ENCODE peak calls at places on chromosome 22, in eight cellular contexts. Z is HCT116, L is GM12878, O is SK-N-SH, C is A549, R is H1, S is HepG2, F is K562. G is an unnamed sample.

GRCh38 chr22:49235463-49236300 is 592.0 kb downstream of the BRD1 start:
- DNase-seq in Z (no peak), L (no peak), O (no peak), C (peak), R (peak), S (no peak), F (no peak), G (no peak)

GRCh38 chr22:32746715-32747114 is 54.8 kb upstream of the TIMP3 start:
- DNase-seq in Z (no peak), L (no peak), O (no peak), C (no peak), R (no peak), S (no peak), F (no peak), G (no peak)

GRCh38 chr22:49934891-49935557 is 16.6 kb downstream of the CRELD2 start:
- DNase-seq in Z (no peak), L (no peak), O (peak), C (peak), R (peak), S (no peak), F (peak), G (peak)

GRCh38 chr22:46652081-46652929 is 32.1 kb downstream of the GRAMD4 start:
- DNase-seq in Z (no peak), L (no peak), O (no peak), C (peak), R (no peak), S (peak), F (peak), G (peak)

GRCh38 chr22:41557401-41558240 is 3.2 kb upstream of the CSDC2 start:
- DNase-seq in Z (no peak), L (no peak), O (no peak), C (no peak), R (peak), S (peak), F (peak), G (peak)

GRCh38 chr22:22673628-22674027 is 29.2 kb downstream of the GGTLC2 start:
- DNase-seq in Z (no peak), L (no peak), O (no peak), C (no peak), R (no peak), S (no peak), F (no peak), G (no peak)

GRCh38 chr22:44192098-44192810 is 11.5 kb downstream of the PARVG start:
- DNase-seq in Z (peak), L (no peak), O (peak), C (peak), R (peak), S (no peak), F (peak), G (no peak)

GRCh38 chr22:35587447-35587870 is 29.7 kb downstream of the MB start:
- DNase-seq in Z (no peak), L (no peak), O (peak), C (no peak), R (no peak), S (no peak), F (no peak), G (no peak)

GRCh38 chr22:44918925-44919392 is 90.8 kb downstream of the PHF21B start:
- DNase-seq in Z (no peak), L (no peak), O (no peak), C (no peak), R (no peak), S (no peak), F (no peak), G (no peak)

GRCh38 chr22:35684270-35684700 is 33.4 kb upstream of the APOL5 start:
- DNase-seq in Z (no peak), L (no peak), O (no peak), C (peak), R (peak), S (peak), F (peak), G (peak)

GRCh38 chr22:29325356-29325755 is 9.9 kb upstream of the RASL10A start:
- DNase-seq in Z (no peak), L (no peak), O (no peak), C (no peak), R (no peak), S (no peak), F (no peak), G (no peak)

GRCh38 chr22:35620624-35621245 is 3.6 kb upstream of the MB start:
- DNase-seq in Z (no peak), L (no peak), O (peak), C (peak), R (no peak), S (no peak), F (no peak), G (peak)

GRCh38 chr22:36901411-36902142 is 11.9 kb upstream of the CSF2RB start:
- DNase-seq in Z (no peak), L (peak), O (no peak), C (no peak), R (no peak), S (no peak), F (no peak), G (no peak)

GRCh38 chr22:30516731-30517130 is 11.2 kb upstream of the SEC14L4 start:
- DNase-seq in Z (no peak), L (no peak), O (no peak), C (no peak), R (no peak), S (no peak), F (no peak), G (no peak)

GRCh38 chr22:43996170-43996980 is 27.7 kb upstream of the PARVB start:
- DNase-seq in Z (no peak), L (peak), O (no peak), C (no peak), R (no peak), S (no peak), F (no peak), G (no peak)

GRCh38 chr22:46047841-46048595 is 71.1 kb upstream of the WNT7B start:
- DNase-seq in Z (no peak), L (no peak), O (no peak), C (no peak), R (no peak), S (no peak), F (no peak), G (no peak)

DNA sequence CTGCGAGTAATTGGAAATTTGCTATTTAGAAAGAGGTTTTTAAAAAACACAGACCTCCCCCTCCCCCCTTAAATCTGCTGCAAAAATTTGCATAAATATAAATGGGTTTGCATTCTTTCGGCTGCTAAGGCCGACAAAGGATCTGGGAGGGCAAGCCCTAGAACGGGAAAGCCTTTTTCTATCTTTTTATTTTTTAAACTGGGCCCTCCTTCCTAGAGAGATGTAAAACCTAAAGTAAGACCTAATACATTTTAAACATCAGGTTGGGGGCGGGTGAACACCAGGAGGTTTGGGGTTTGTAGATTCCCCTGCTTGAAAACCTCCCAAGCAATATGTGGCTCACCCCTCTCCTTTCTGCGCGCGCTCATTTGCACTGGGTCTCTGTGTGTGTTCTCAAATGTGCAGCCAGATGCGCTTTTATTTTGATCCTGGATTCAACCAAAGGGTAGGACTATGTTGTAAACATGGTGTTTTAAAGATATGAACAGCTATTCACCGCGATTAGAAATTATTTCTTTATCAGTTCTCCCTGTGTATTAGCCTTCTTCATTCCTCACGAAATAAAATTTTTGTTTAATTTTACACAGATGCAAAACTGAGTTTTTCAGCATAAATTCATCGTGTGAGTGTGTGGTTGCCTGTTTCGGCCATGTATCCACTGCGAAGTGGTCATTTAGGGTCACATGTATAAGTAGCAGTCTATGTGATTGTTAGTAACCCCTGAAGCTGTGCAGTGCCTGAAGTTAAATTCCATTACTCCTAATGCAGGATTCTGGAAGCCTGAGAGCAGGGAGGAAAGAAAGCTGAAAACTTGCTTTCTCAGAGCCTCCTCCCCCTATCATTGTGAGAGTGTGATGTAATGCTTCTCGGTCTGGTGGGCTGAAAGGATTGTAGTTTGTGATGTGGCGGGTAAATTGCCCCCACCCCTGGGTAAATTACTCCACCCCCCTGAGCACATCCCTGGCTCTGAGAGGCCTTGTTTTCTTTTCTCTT is 988 bp downstream of the TNRC6B start:
- DNase-seq in Z (no peak), L (no peak), O (peak), C (no peak), R (no peak), S (peak), F (peak), G (peak)
- TF ChIP-seq RAD21 in Z (no peak), L (no peak), O (no peak), C (no peak), R (no peak), S (no peak), F (no peak), G (no peak)

DNA sequence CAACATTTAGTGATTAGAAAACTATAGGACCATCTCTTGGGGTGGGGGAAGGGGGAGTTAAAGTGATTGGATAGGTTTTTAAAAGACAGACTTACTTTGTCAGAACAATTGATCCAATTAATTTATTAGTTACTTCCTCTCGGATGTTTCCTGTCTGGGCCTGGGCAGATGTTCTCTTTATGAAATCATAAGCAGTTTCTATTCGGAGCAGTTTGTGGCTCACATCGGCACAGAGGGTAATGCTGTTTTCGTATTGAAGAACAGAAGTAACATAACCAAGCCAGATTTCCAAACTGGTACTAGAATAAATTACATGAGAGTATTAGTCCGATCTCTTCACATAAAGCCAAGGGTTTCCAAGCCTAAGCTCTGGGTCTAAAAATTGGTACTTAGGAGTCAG is 20.6 kb downstream of the PIWIL3 start:
- DNase-seq in Z (no peak), L (no peak), O (no peak), C (no peak), R (no peak), S (no peak), F (no peak), G (no peak)
- TF ChIP-seq RAD21 in Z (no peak), L (no peak), O (no peak), C (no peak), R (no peak), S (no peak), F (no peak), G (no peak)

DNA sequence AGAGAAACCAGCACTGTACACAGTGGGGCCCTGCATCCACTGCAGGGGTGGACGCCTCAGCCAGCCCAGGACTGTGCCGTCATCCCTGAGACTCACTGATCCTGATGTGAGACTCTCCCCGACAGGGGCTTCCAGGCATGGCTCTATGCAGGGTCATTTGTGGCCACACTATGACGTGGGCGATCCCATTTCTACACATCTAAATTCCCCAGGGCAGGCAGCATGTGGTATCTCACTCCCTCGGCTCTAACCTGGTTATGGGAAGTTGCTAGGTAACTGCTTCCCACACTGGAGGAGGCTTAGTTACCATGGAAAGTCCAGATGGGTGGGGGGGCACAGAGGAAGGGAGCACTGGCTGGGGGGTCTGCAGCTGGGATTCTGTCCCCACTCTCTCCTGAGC is 14.1 kb upstream of the FAM83F start:
- DNase-seq in Z (no peak), L (no peak), O (no peak), C (no peak), R (no peak), S (no peak), F (no peak), G (peak)
- TF ChIP-seq RAD21 in Z (no peak), L (no peak), O (no peak), C (no peak), R (no peak), S (no peak), F (no peak), G (no peak)

DNA sequence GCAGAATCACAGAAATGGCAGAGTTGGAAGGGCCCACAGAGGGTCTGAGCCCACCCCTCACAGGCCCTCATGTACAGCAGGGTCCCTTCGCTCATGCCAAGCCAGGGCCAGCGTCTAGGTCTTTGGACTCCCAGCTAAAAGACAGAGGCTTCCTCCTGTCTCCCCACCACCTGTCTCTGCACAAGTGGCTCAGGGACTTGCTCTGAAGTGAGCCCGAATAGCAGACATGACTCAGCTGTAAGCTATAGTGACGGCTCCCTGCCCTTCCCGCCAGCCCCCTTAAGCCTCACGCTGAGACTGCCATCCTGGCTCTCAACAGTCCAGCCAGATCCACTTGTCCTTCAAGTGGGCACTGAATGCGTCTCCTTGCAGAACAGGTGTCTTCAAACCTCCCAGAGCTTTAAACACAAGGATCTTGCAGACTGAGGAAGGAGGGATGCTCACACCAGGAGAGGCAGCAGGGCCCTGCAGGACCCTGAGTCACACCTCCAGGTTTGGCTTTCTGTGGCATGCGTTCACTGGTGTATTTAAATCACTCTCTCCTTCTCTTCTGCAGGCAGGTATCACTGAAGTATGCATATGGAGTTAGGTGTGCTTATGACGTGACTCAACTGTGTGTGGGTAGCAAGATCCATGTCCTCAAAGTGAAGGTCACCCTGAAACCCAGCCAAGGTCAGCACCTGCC is 154.9 kb downstream of the CACNA1I start:
- DNase-seq in Z (no peak), L (no peak), O (no peak), C (no peak), R (peak), S (no peak), F (peak), G (no peak)
- TF ChIP-seq RAD21 in Z (no peak), L (no peak), O (no peak), C (no peak), R (no peak), S (no peak), F (no peak), G (no peak)

GRCh38 chr22:19983701-19984100 is 32.9 kb downstream of the ARVCF start:
- DNase-seq in Z (no peak), L (no peak), O (no peak), C (no peak), R (no peak), S (no peak), F (no peak), G (no peak)

GRCh38 chr22:19984201-19984753 is 32.3 kb downstream of the ARVCF start:
- DNase-seq in Z (peak), L (no peak), O (no peak), C (peak), R (no peak), S (no peak), F (peak), G (peak)

GRCh38 chr22:19981171-19981960 is 35.3 kb downstream of the ARVCF start:
- DNase-seq in Z (no peak), L (no peak), O (no peak), C (no peak), R (no peak), S (no peak), F (no peak), G (no peak)

GRCh38 chr22:19981961-19982920 is 34.4 kb downstream of the ARVCF start:
- DNase-seq in Z (no peak), L (no peak), O (no peak), C (no peak), R (no peak), S (no peak), F (no peak), G (no peak)

GRCh38 chr22:19982991-19983578 is 33.5 kb downstream of the ARVCF start:
- DNase-seq in Z (no peak), L (no peak), O (no peak), C (no peak), R (no peak), S (no peak), F (no peak), G (no peak)
- TF ChIP-seq RAD21 in Z (no peak), L (no peak), O (no peak), C (no peak), R (no peak), S (no peak), F (no peak), G (no peak)

DNA sequence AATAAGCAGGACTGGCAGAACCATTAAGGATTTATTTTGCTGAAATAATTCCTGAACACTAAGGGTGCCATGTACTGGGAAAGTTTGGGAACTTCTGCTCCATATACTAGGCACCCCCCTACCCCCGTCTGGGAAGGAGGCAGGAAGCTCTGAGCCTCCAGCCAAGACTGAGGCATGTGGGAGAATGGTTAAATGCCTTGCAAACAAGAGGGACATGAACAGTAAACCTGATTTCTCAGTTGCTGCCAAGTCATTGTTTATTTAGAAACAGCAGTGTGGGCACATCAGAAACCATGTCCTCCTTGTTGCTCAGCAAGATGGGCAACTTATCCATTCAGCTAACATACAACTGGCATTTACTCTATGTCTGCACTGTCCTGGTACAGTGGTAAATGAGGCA is 458.9 kb downstream of the MIAT start:
- DNase-seq in Z (no peak), L (no peak), O (no peak), C (peak), R (no peak), S (no peak), F (no peak), G (no peak)
- TF ChIP-seq RAD21 in Z (no peak), L (no peak), O (no peak), C (no peak), R (no peak), S (no peak), F (no peak), G (no peak)